ENCODE peak calls at places on chromosome 13, in five cellular contexts. Y, P, N, I and Q are unnamed samples.

GRCh38 chr13:39616087-39616694 is 13.2 kb upstream of the LHFPL6 start:
- DNase-seq in Y (peak), P (peak), N (peak), I (no peak), Q (peak)

GRCh38 chr13:106602178-106602577 is 34.2 kb upstream of the ARGLU1 start:
- DNase-seq in Y (peak), P (no peak), N (no peak), I (peak), Q (no peak)

GRCh38 chr13:51317262-51317661 is 22.2 kb upstream of the SERPINE3 start:
- DNase-seq in Y (no peak), P (no peak), N (peak), I (no peak), Q (no peak)

GRCh38 chr13:112229445-112229844 is 146.7 kb upstream of the SPACA7 start:
- DNase-seq in Y (no peak), P (no peak), N (no peak), I (no peak), Q (no peak)

GRCh38 chr13:75145926-75146325 is 336.0 kb downstream of the TBC1D4 start:
- DNase-seq in Y (no peak), P (no peak), N (no peak), I (no peak), Q (no peak)

GRCh38 chr13:59842507-59842906 is 321.2 kb downstream of the DIAPH3 start:
- DNase-seq in Y (no peak), P (no peak), N (no peak), I (no peak), Q (no peak)

GRCh38 chr13:33164331-33164730 is 121.2 kb downstream of the STARD13 start:
- DNase-seq in Y (no peak), P (no peak), N (no peak), I (no peak), Q (no peak)

GRCh38 chr13:99310382-99311031 is 3.3 kb upstream of the GPR183 start:
- DNase-seq in Y (no peak), P (no peak), N (no peak), I (no peak), Q (no peak)

GRCh38 chr13:97953376-97953970 is at the start of gene IPO5:
- DNase-seq in Y (no peak), P (no peak), N (no peak), I (no peak), Q (no peak)

GRCh38 chr13:33483471-33483870 is 197.9 kb upstream of the STARD13 start:
- DNase-seq in Y (no peak), P (no peak), N (peak), I (no peak), Q (no peak)

GRCh38 chr13:73952683-73953082 is 181.5 kb downstream of the KLF12 start:
- DNase-seq in Y (no peak), P (no peak), N (no peak), I (no peak), Q (no peak)
- H3K27ac ChIP-seq in Y (no peak), P (no peak), N (no peak), I (no peak), Q (no peak)

DNA sequence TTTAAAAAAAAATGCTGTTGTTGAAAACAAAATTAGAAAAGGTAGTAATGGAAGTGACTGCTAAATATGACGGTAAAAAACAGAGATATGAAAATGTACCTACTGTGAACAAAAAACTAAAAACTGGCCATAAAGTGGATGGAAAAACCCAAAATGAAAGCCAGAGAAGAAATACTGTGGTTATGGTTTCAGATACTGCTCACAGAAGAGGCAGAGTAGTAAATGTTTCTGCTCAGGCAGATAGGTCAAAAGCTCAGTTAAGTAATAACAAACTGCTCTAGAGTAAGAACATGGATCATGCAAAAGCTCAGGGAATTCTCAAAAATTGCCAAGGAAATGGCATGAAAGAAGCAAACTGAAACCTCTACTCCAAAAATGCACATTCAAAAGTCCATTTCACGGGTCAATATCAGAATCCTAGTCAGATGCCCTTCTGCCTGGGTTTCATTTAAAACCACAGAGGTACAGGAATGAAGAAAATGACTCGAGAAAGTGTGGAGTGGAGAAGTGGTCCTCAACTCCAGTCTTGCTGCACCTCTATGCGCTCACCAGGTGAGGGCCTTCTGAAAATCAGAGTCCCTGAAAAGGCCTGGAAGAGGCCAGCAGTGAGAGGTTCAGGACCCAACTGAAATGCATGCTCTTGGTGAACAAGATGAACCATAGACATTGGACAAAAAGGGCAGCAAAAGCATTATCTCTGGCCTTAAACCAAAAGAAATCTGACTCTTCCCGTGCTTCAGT is 315.0 kb upstream of the SPRY2 start:
- DNase-seq in Y (no peak), P (no peak), N (no peak), I (no peak), Q (no peak)
- TF ChIP-seq CTCF in Y (no peak), P (no peak), N (no peak), I (no peak), Q (no peak)

GRCh38 chr13:48560657-48561337 is 27.9 kb upstream of the RCBTB2 start:
- DNase-seq in Y (no peak), P (no peak), N (no peak), I (no peak), Q (no peak)
- H3K27ac ChIP-seq in Y (no peak), P (no peak), N (no peak), I (no peak), Q (no peak)

GRCh38 chr13:30394798-30395191 is 27.5 kb upstream of the UBE2L5 start:
- DNase-seq in Y (no peak), P (no peak), N (peak), I (no peak), Q (no peak)
- TF ChIP-seq CTCF in Y (peak), P (no peak), N (no peak), I (no peak), Q (no peak)

GRCh38 chr13:76735641-76736040 is 150.6 kb downstream of the KCTD12 start:
- DNase-seq in Y (no peak), P (no peak), N (no peak), I (no peak), Q (no peak)

GRCh38 chr13:76732367-76732766 is 153.8 kb downstream of the KCTD12 start:
- DNase-seq in Y (no peak), P (no peak), N (no peak), I (no peak), Q (no peak)

GRCh38 chr13:76730220-76730619 is 156.0 kb downstream of the KCTD12 start:
- DNase-seq in Y (no peak), P (no peak), N (no peak), I (no peak), Q (no peak)

GRCh38 chr13:76725211-76725610 is 161.0 kb downstream of the KCTD12 start:
- DNase-seq in Y (no peak), P (no peak), N (no peak), I (no peak), Q (no peak)

GRCh38 chr13:76729690-76730089 is 156.5 kb downstream of the KCTD12 start:
- DNase-seq in Y (no peak), P (no peak), N (no peak), I (no peak), Q (no peak)
- H3K27ac ChIP-seq in Y (no peak), P (no peak), N (no peak), I (no peak), Q (no peak)